ENCODE peak calls at places on chromosomes 7 and 10, in seven cellular contexts. B, I, L, X, D, C and Q are unnamed samples.

GRCh38 chr10:86954681-86955500 is 2.5 kb downstream of the MMRN2 start:
- DNase-seq in B (peak; percentile 66), L (no peak), D (no peak), X (no peak), C (no peak), I (no peak), Q (no peak)

GRCh38 chr10:126911301-126911700 is 6.1 kb downstream of the DOCK1 start:
- DNase-seq in C (no peak), L (no peak), I (no peak), D (no peak), B (peak; percentile 53), X (no peak), Q (no peak)

GRCh38 chr10:31822150-31822549 is 106.5 kb downstream of the ARHGAP12 start:
- DNase-seq in I (no peak), X (no peak), D (no peak), B (no peak), L (no peak), C (no peak), Q (no peak)

GRCh38 chr7:50651227-50651989 is 86.2 kb upstream of the DDC start:
- DNase-seq in B (no peak), C (no peak), D (peak; percentile 70), I (no peak), L (no peak), X (no peak), Q (no peak)

GRCh38 chr10:126930506-126931458 is 25.6 kb downstream of the DOCK1 start:
- DNase-seq in L (no peak), C (no peak), B (no peak), D (no peak), I (no peak), X (no peak), Q (no peak)

GRCh38 chr10:121942749-121943148 is 14.9 kb upstream of the ATE1 start:
- DNase-seq in I (no peak), X (no peak), D (no peak), C (no peak), L (no peak), B (no peak), Q (no peak)

GRCh38 chr10:61903184-61903990 is 1.9 kb downstream of the ARID5B start:
- DNase-seq in X (peak; percentile 67), I (peak; percentile 42), C (peak; percentile 53), D (peak; percentile 91), B (peak; percentile 95), L (no peak), Q (peak; percentile 39)

GRCh38 chr10:100972904-100973535 is 3.7 kb downstream of the SEMA4G start:
- DNase-seq in C (no peak), L (no peak), B (peak; percentile 44), X (no peak), D (peak; percentile 82), I (no peak), Q (no peak)

GRCh38 chr10:59175538-59176240 is 754 bp upstream of the PHYHIPL start:
- DNase-seq in D (no peak), I (no peak), X (no peak), B (no peak), C (no peak), L (no peak), Q (no peak)

GRCh38 chr10:14468022-14468421 is 137.3 kb upstream of the FRMD4A start:
- DNase-seq in B (no peak), D (no peak), X (no peak), L (no peak), C (no peak), I (no peak), Q (no peak)

GRCh38 chr10:119270893-119271361 is 63.6 kb downstream of the GRK5 start:
- DNase-seq in B (peak; percentile 94), I (peak; percentile 41), D (no peak), X (peak; percentile 88), L (no peak), C (peak; percentile 37), Q (no peak)

GRCh38 chr7:128672927-128673517 is 930 bp downstream of the GARIN1A start:
- DNase-seq in X (no peak), L (no peak), I (peak; percentile 12), B (no peak), D (no peak), C (no peak), Q (no peak)

GRCh38 chr7:45978731-45979211 is 57.7 kb upstream of the IGFBP3 start:
- DNase-seq in I (no peak), C (no peak), B (no peak), X (no peak), L (no peak), D (no peak), Q (no peak)

GRCh38 chr7:102284891-102285540 is 1.7 kb upstream of the SH2B2 start:
- DNase-seq in X (peak; percentile 50), I (no peak), D (no peak), B (peak; percentile 93), L (no peak), C (no peak), Q (no peak)

GRCh38 chr7:41193738-41194287 is 509.1 kb downstream of the INHBA start:
- DNase-seq in X (no peak), D (no peak), C (no peak), I (no peak), L (no peak), B (no peak), Q (no peak)

GRCh38 chr10:70850097-70850496 is 34.3 kb downstream of the SGPL1 start:
- DNase-seq in C (no peak), L (no peak), I (no peak), B (no peak), D (no peak), X (no peak), Q (no peak)

GRCh38 chr10:128859738-128860386 is 607.2 kb upstream of the MGMT start:
- DNase-seq in X (no peak), B (no peak), L (no peak), D (no peak), I (peak; percentile 34), C (no peak), Q (no peak)

GRCh38 chr10:133292919-133293809 is 15.5 kb downstream of the TUBGCP2 start:
- DNase-seq in X (no peak), D (no peak), L (no peak), I (no peak), B (peak; percentile 77), C (no peak), Q (no peak)

GRCh38 chr10:106711313-106711906 is 453.1 kb downstream of the SORCS1 start:
- DNase-seq in C (no peak), L (no peak), B (no peak), D (no peak), I (peak; percentile 6), X (peak; percentile 20), Q (no peak)

GRCh38 chr7:85908051-85908450 is 721.2 kb upstream of the SEMA3D start:
- DNase-seq in C (no peak), D (no peak), I (no peak), L (no peak), B (no peak), X (no peak), Q (no peak)

GRCh38 chr10:99733366-99733765 is 1.3 kb downstream of the CUTC start:
- DNase-seq in C (no peak), I (no peak), L (no peak), X (no peak), B (no peak), D (no peak), Q (peak; percentile 6)

GRCh38 chr7:2165239-2165609 is 67.5 kb downstream of the MAD1L1 start:
- DNase-seq in I (no peak), D (no peak), X (no peak), C (no peak), L (no peak), B (no peak), Q (no peak)

GRCh38 chr7:2162959-2163358 is 69.8 kb downstream of the MAD1L1 start:
- DNase-seq in B (no peak), L (no peak), X (no peak), I (no peak), C (no peak), D (no peak), Q (no peak)

GRCh38 chr7:2164646-2165045 is 68.1 kb downstream of the MAD1L1 start:
- DNase-seq in B (no peak), X (no peak), D (no peak), I (no peak), L (no peak), C (no peak), Q (no peak)

GRCh38 chr7:2163565-2163964 is 69.2 kb downstream of the MAD1L1 start:
- DNase-seq in L (no peak), C (no peak), B (no peak), X (no peak), I (no peak), D (no peak), Q (no peak)

DNA sequence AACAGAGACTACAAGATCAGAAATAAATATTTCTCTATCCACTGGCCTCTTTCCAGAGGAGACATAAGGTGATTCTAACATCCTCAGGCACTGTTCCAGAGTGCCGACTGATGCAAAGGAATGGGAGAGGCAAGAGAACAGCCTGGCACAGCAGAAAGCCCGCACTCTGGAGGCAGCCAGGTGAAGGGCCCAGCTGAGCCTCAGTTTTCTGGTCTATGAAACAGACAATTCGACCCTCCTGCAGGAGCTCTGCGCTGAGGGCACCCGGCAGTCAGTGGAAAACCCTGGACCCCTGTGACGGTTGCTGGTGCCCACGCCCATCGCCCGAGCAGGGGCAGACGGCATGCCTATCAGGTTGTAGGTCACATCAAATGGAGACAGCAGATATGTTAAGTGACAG is 68.6 kb downstream of the MAD1L1 start:
- DNase-seq in X (no peak), I (no peak), D (no peak), L (no peak), C (no peak), B (no peak), Q (no peak)
- H3K27ac ChIP-seq in X (no peak overlapping the region), I (no peak overlapping the region), D (no peak overlapping the region), L (no peak overlapping the region), C (no peak overlapping the region), B (no peak overlapping the region), Q (no peak overlapping the region)

DNA sequence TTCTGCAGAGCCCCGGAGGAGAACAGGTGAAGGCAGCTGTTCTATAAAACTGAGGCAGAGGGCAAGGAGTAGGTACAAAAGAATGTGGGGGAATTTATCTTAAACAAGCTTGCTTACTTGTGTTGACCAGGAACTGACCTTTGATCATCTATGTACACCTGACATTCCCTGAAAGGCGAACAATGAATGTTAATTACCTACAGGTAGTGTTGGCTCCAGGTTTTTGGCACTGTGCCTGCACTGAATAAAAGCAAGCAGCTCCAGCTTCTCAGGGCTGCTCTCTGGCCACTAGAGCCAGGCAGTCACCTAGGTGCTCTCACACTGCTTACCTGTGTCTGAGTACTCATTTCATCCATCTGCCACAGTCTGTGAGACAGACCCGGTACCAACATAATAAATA is 87.0 kb downstream of the RAPGEF5 start:
- DNase-seq in B (no peak), D (no peak), C (no peak), I (no peak), X (no peak), L (no peak), Q (no peak)
- H3K27ac ChIP-seq in B (no peak overlapping the region), D (no peak overlapping the region), C (no peak overlapping the region), I (no peak overlapping the region), X (no peak overlapping the region), L (no peak overlapping the region), Q (no peak overlapping the region)

GRCh38 chr7:38179719-38180333 is 1.8 kb downstream of the STARD3NL start:
- DNase-seq in X (no peak), L (no peak), D (no peak), I (no peak), B (no peak), C (no peak), Q (no peak)
- H3K27ac ChIP-seq in X (peak overlapping the region; percentile 13), L (peak overlapping the region; percentile 68), D (peak overlapping the region; percentile 95), I (no peak overlapping the region), B (peak overlapping the region; percentile 15), C (no peak overlapping the region), Q (no peak overlapping the region)

DNA sequence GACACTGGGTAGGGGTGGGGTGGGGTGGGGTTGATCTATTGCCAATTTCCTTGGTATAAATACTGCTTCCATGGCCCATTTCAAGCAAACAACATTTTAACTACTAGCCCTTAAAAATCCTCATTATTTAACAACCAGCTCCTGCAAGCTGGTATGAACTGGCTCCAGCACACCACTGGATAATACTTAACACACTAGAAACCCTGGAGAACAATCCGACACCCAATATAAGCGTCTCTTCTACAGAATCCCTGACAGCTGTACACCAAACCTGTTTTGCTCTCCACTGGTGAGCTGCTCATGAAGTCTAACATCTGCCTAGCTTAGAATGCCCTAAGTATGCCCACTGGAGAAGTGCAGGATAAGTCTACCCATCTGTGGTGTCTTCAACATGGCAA is 116.8 kb downstream of the HIPK2 start:
- DNase-seq in L (no peak), C (no peak), X (no peak), I (no peak), B (no peak), D (no peak), Q (no peak)
- H3K27ac ChIP-seq in L (peak overlapping the region; percentile 87), C (no peak overlapping the region), X (peak overlapping the region; percentile 37), I (no peak overlapping the region), B (no peak overlapping the region), D (no peak overlapping the region), Q (peak overlapping the region; percentile 83)